ENCODE peak calls at places on chromosomes 2 and 18, in seven cellular contexts. H is uterus, G is AG20443, I is mucosa of gallbladder, F is non-pigmented ciliary epithelial cell, Z is DMS 273 treated with DMSO at 0.1 percent for 48 hours, B is NCI-H2029. W is an unnamed sample.

GRCh38 chr2:140624188-140624587 is 1506.6 kb downstream of the LRP1B start:
- DNase-seq in H (no peak), G (no peak), I (no peak), F (no peak), Z (no peak), B (peak), W (no peak)

GRCh38 chr18:12018861-12019260 is 37.6 kb downstream of the IMPA2 start:
- DNase-seq in H (no peak), G (no peak), I (no peak), F (no peak), Z (no peak), B (no peak), W (no peak)

GRCh38 chr2:127664065-127664894 is 11.1 kb downstream of the LIMS2 start:
- DNase-seq in H (peak), G (peak), I (no peak), F (no peak), Z (no peak), B (no peak), W (peak)

GRCh38 chr18:7548226-7548625 is 18.9 kb upstream of the PTPRM start:
- DNase-seq in H (no peak), G (no peak), I (no peak), F (no peak), Z (no peak), B (no peak), W (no peak)

GRCh38 chr2:181790716-181791649 is 100.5 kb upstream of the ITPRID2 start:
- DNase-seq in H (no peak), G (peak), I (no peak), F (peak), Z (peak), B (no peak), W (no peak)

GRCh38 chr2:233197022-233197421 is 54.5 kb upstream of the ATG16L1 start:
- DNase-seq in H (no peak), G (no peak), I (no peak), F (no peak), Z (no peak), B (no peak), W (no peak)

GRCh38 chr18:60120231-60120630 is 220.4 kb downstream of the PMAIP1 start:
- DNase-seq in H (no peak), G (no peak), I (no peak), F (no peak), Z (no peak), B (no peak), W (no peak)

GRCh38 chr2:161965994-161966393 is 108.0 kb downstream of the DPP4 start:
- DNase-seq in H (no peak), G (no peak), I (no peak), F (no peak), Z (no peak), B (no peak), W (no peak)